ENCODE peak calls at places on chromosomes 7 and 10, in six cellular contexts. One of them, this sample, is unnamed.

GRCh38 chr7:157281221-157281998 is 55.4 kb upstream of the DNAJB6 start:
- DNase-seq in cardiac fibroblast: no peak
- DNase-seq in GM12864: no peak
- DNase-seq in breast epithelium: no peak
- DNase-seq in fibroblast of pulmonary artery: no peak
- DNase-seq in Calu3: no peak
- DNase-seq in this sample: no peak

GRCh38 chr7:93821463-93821862 is 69.1 kb downstream of the TFPI2 start:
- DNase-seq in cardiac fibroblast: no peak
- DNase-seq in GM12864: no peak
- DNase-seq in breast epithelium: no peak
- DNase-seq in fibroblast of pulmonary artery: no peak
- DNase-seq in Calu3: no peak
- DNase-seq in this sample: no peak

GRCh38 chr10:23067939-23068775 is 27.2 kb upstream of the MSRB2 start:
- DNase-seq in cardiac fibroblast: peak
- DNase-seq in GM12864: peak
- DNase-seq in breast epithelium: peak
- DNase-seq in fibroblast of pulmonary artery: peak
- DNase-seq in Calu3: peak
- DNase-seq in this sample: peak

GRCh38 chr7:157634401-157635147 is 297.8 kb downstream of the DNAJB6 start:
- DNase-seq in cardiac fibroblast: no peak
- DNase-seq in GM12864: no peak
- DNase-seq in breast epithelium: no peak
- DNase-seq in fibroblast of pulmonary artery: no peak
- DNase-seq in Calu3: no peak
- DNase-seq in this sample: no peak

GRCh38 chr7:24729365-24730017 is 27.8 kb downstream of the GSDME start:
- DNase-seq in cardiac fibroblast: no peak
- DNase-seq in GM12864: no peak
- DNase-seq in breast epithelium: peak
- DNase-seq in fibroblast of pulmonary artery: peak
- DNase-seq in Calu3: no peak
- DNase-seq in this sample: no peak

GRCh38 chr7:32378991-32379390 is 111.2 kb downstream of the LSM5 start:
- DNase-seq in cardiac fibroblast: no peak
- DNase-seq in GM12864: no peak
- DNase-seq in breast epithelium: no peak
- DNase-seq in fibroblast of pulmonary artery: no peak
- DNase-seq in Calu3: no peak
- DNase-seq in this sample: no peak

GRCh38 chr7:117705630-117706029 is 167.6 kb downstream of the CTTNBP2 start:
- DNase-seq in cardiac fibroblast: no peak
- DNase-seq in GM12864: no peak
- DNase-seq in breast epithelium: no peak
- DNase-seq in fibroblast of pulmonary artery: no peak
- DNase-seq in Calu3: no peak
- DNase-seq in this sample: no peak

GRCh38 chr10:132724436-132724835 is 61.5 kb downstream of the NKX6-2 start:
- DNase-seq in cardiac fibroblast: no peak
- DNase-seq in GM12864: no peak
- DNase-seq in breast epithelium: no peak
- DNase-seq in fibroblast of pulmonary artery: no peak
- DNase-seq in Calu3: no peak
- DNase-seq in this sample: no peak

GRCh38 chr10:58241346-58241745 is 26.3 kb downstream of the IPMK start:
- DNase-seq in cardiac fibroblast: peak
- DNase-seq in GM12864: no peak
- DNase-seq in breast epithelium: no peak
- DNase-seq in fibroblast of pulmonary artery: peak
- DNase-seq in Calu3: no peak
- DNase-seq in this sample: no peak

GRCh38 chr7:7271094-7271874 is 88.9 kb downstream of the C1GALT1 start:
- DNase-seq in cardiac fibroblast: no peak
- DNase-seq in GM12864: no peak
- DNase-seq in breast epithelium: no peak
- DNase-seq in fibroblast of pulmonary artery: no peak
- DNase-seq in Calu3: no peak
- DNase-seq in this sample: no peak

GRCh38 chr7:43905954-43906326 is 456 bp downstream of the URGCP start:
- DNase-seq in cardiac fibroblast: peak
- DNase-seq in GM12864: no peak
- DNase-seq in breast epithelium: peak
- DNase-seq in fibroblast of pulmonary artery: peak
- DNase-seq in Calu3: peak
- DNase-seq in this sample: peak

GRCh38 chr10:66983482-66983818 is 57.6 kb downstream of the LRRTM3 start:
- DNase-seq in cardiac fibroblast: no peak
- DNase-seq in GM12864: no peak
- DNase-seq in breast epithelium: no peak
- DNase-seq in fibroblast of pulmonary artery: no peak
- DNase-seq in Calu3: peak
- DNase-seq in this sample: no peak

GRCh38 chr10:71217266-71218045 is 5.1 kb downstream of the UNC5B start:
- DNase-seq in cardiac fibroblast: no peak
- DNase-seq in GM12864: no peak
- DNase-seq in breast epithelium: no peak
- DNase-seq in fibroblast of pulmonary artery: no peak
- DNase-seq in Calu3: no peak
- DNase-seq in this sample: no peak
- TF ChIP-seq CTCF in cardiac fibroblast: no peak
- TF ChIP-seq CTCF in GM12864: peak
- TF ChIP-seq CTCF in breast epithelium: no peak
- TF ChIP-seq CTCF in fibroblast of pulmonary artery: no peak
- TF ChIP-seq CTCF in Calu3: no peak
- TF ChIP-seq CTCF in this sample: peak

GRCh38 chr7:26993816-26994810 is 101.7 kb downstream of the HOXA1 start:
- DNase-seq in cardiac fibroblast: no peak
- DNase-seq in GM12864: no peak
- DNase-seq in breast epithelium: no peak
- DNase-seq in fibroblast of pulmonary artery: peak
- DNase-seq in Calu3: no peak
- DNase-seq in this sample: no peak
- TF ChIP-seq CTCF in cardiac fibroblast: no peak
- TF ChIP-seq CTCF in GM12864: no peak
- TF ChIP-seq CTCF in breast epithelium: no peak
- TF ChIP-seq CTCF in fibroblast of pulmonary artery: no peak
- TF ChIP-seq CTCF in Calu3: no peak
- TF ChIP-seq CTCF in this sample: no peak

DNA sequence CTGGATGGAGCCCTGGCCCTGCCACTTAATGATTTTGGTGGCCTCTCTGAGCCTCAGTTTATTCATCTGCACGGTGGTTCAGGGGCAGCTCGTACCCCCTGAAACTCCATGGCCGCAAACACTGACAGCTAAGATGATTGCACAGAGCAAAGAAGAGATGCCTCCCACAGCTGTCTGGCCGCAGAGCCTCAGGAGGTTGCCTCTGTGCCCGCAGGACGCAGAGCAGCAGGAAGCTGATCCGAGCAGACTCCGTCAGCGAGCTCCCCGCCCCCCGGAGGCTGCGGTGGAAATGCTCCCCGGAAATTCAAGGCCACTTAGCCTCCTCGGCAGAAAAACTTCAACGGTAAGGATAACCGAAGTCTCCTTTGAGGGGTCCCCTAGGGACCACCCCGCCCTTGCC is 30.2 kb upstream of the C10orf53 start:
- DNase-seq in cardiac fibroblast: peak
- DNase-seq in GM12864: no peak
- DNase-seq in breast epithelium: no peak
- DNase-seq in fibroblast of pulmonary artery: no peak
- DNase-seq in Calu3: no peak
- DNase-seq in this sample: no peak
- TF ChIP-seq CTCF in cardiac fibroblast: no peak
- TF ChIP-seq CTCF in GM12864: no peak
- TF ChIP-seq CTCF in breast epithelium: no peak
- TF ChIP-seq CTCF in fibroblast of pulmonary artery: no peak
- TF ChIP-seq CTCF in Calu3: no peak
- TF ChIP-seq CTCF in this sample: no peak

GRCh38 chr10:112115781-112116385 is 67.7 kb downstream of the GPAM start:
- DNase-seq in cardiac fibroblast: peak
- DNase-seq in GM12864: no peak
- DNase-seq in breast epithelium: no peak
- DNase-seq in fibroblast of pulmonary artery: peak
- DNase-seq in Calu3: peak
- DNase-seq in this sample: peak

GRCh38 chr10:112122827-112123226 is 60.7 kb downstream of the GPAM start:
- DNase-seq in cardiac fibroblast: no peak
- DNase-seq in GM12864: no peak
- DNase-seq in breast epithelium: no peak
- DNase-seq in fibroblast of pulmonary artery: no peak
- DNase-seq in Calu3: no peak
- DNase-seq in this sample: no peak

GRCh38 chr10:112126172-112126571 is 57.4 kb downstream of the GPAM start:
- DNase-seq in cardiac fibroblast: no peak
- DNase-seq in GM12864: no peak
- DNase-seq in breast epithelium: no peak
- DNase-seq in fibroblast of pulmonary artery: no peak
- DNase-seq in Calu3: no peak
- DNase-seq in this sample: no peak

GRCh38 chr10:112124859-112125258 is 58.7 kb downstream of the GPAM start:
- DNase-seq in cardiac fibroblast: no peak
- DNase-seq in GM12864: no peak
- DNase-seq in breast epithelium: no peak
- DNase-seq in fibroblast of pulmonary artery: no peak
- DNase-seq in Calu3: no peak
- DNase-seq in this sample: no peak

DNA sequence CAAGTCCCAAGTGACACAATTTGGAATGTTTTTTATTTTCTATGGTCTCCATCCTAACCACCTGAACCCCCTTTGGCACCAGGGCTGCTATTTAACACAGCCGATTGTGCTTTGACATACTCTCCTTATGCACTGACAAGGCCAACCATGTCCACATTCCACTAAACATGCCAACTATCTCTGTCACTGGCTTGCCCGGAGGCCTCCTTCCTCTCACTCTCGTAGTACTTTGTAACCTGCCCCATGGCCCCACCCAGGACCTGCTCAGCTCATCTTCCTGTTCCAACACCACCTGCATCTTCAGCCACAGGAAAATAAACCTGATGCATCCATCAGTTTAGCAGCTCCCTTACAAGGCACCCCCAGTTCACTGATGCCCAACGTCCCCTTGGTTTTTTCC is 63.1 kb downstream of the GPAM start:
- DNase-seq in cardiac fibroblast: no peak
- DNase-seq in GM12864: no peak
- DNase-seq in breast epithelium: no peak
- DNase-seq in fibroblast of pulmonary artery: no peak
- DNase-seq in Calu3: no peak
- DNase-seq in this sample: no peak
- TF ChIP-seq CTCF in cardiac fibroblast: no peak
- TF ChIP-seq CTCF in GM12864: no peak
- TF ChIP-seq CTCF in breast epithelium: no peak
- TF ChIP-seq CTCF in fibroblast of pulmonary artery: no peak
- TF ChIP-seq CTCF in Calu3: no peak
- TF ChIP-seq CTCF in this sample: no peak

GRCh38 chr7:70270149-70270548 is 671.9 kb downstream of the AUTS2 start:
- DNase-seq in cardiac fibroblast: no peak
- DNase-seq in GM12864: no peak
- DNase-seq in breast epithelium: no peak
- DNase-seq in fibroblast of pulmonary artery: no peak
- DNase-seq in Calu3: no peak
- DNase-seq in this sample: no peak
- TF ChIP-seq CTCF in cardiac fibroblast: no peak
- TF ChIP-seq CTCF in GM12864: no peak
- TF ChIP-seq CTCF in breast epithelium: no peak
- TF ChIP-seq CTCF in fibroblast of pulmonary artery: no peak
- TF ChIP-seq CTCF in Calu3: no peak
- TF ChIP-seq CTCF in this sample: no peak

GRCh38 chr7:73612598-73613269 is 11.6 kb downstream of the MLXIPL start:
- DNase-seq in cardiac fibroblast: peak
- DNase-seq in GM12864: no peak
- DNase-seq in breast epithelium: no peak
- DNase-seq in fibroblast of pulmonary artery: peak
- DNase-seq in Calu3: peak
- DNase-seq in this sample: no peak
- TF ChIP-seq CTCF in cardiac fibroblast: peak
- TF ChIP-seq CTCF in GM12864: no peak
- TF ChIP-seq CTCF in breast epithelium: no peak
- TF ChIP-seq CTCF in fibroblast of pulmonary artery: peak
- TF ChIP-seq CTCF in Calu3: no peak
- TF ChIP-seq CTCF in this sample: peak

GRCh38 chr10:416091-416515 is 273.4 kb downstream of the DIP2C start:
- DNase-seq in cardiac fibroblast: no peak
- DNase-seq in GM12864: no peak
- DNase-seq in breast epithelium: no peak
- DNase-seq in fibroblast of pulmonary artery: no peak
- DNase-seq in Calu3: no peak
- DNase-seq in this sample: no peak
- TF ChIP-seq CTCF in cardiac fibroblast: no peak
- TF ChIP-seq CTCF in GM12864: no peak
- TF ChIP-seq CTCF in breast epithelium: no peak
- TF ChIP-seq CTCF in fibroblast of pulmonary artery: no peak
- TF ChIP-seq CTCF in Calu3: no peak
- TF ChIP-seq CTCF in this sample: peak

GRCh38 chr10:47360419-47361040 is 12.4 kb downstream of the RBP3 start:
- DNase-seq in cardiac fibroblast: no peak
- DNase-seq in GM12864: no peak
- DNase-seq in breast epithelium: no peak
- DNase-seq in fibroblast of pulmonary artery: no peak
- DNase-seq in Calu3: no peak
- DNase-seq in this sample: no peak
- TF ChIP-seq CTCF in cardiac fibroblast: no peak
- TF ChIP-seq CTCF in GM12864: no peak
- TF ChIP-seq CTCF in breast epithelium: no peak
- TF ChIP-seq CTCF in fibroblast of pulmonary artery: no peak
- TF ChIP-seq CTCF in Calu3: no peak
- TF ChIP-seq CTCF in this sample: no peak

DNA sequence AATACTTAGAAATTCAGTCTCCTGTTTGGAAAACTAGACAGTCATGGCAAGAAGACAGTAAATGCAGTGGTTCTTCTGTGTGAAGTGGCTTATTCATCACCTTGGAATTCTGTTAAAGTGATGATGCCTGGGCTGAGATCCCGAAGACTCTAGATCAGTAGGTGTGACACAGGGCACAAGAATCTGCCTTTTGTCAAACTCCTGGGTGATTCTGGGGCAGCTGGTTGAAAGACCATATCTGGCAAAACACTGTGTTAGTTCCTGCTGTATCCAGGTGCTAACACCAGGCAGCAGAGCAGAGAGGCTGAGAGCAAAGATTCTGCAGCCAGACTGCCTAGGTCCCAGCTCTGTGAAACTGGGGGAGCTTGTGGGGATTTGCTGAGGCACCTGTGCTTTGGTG is 26.5 kb downstream of the MRC1 start:
- DNase-seq in cardiac fibroblast: peak
- DNase-seq in GM12864: no peak
- DNase-seq in breast epithelium: no peak
- DNase-seq in fibroblast of pulmonary artery: peak
- DNase-seq in Calu3: no peak
- DNase-seq in this sample: no peak
- TF ChIP-seq CTCF in cardiac fibroblast: no peak
- TF ChIP-seq CTCF in GM12864: no peak
- TF ChIP-seq CTCF in breast epithelium: no peak
- TF ChIP-seq CTCF in fibroblast of pulmonary artery: no peak
- TF ChIP-seq CTCF in Calu3: no peak
- TF ChIP-seq CTCF in this sample: no peak